ENCODE peak calls at places on chromosomes 1 and 21, in nine cellular contexts. One of them, this sample, is unnamed.
A peak's percentile ranks its signal among the peaks of the same experiment; 100 is the strongest.

GRCh38 chr1:209885403-209886218 is 52.4 kb upstream of the SYT14 start:
- DNase-seq in neural progenitor cell: no peak
- DNase-seq in tibial nerve: no peak
- DNase-seq in BE2C: no peak
- DNase-seq in OCI-LY7: no peak
- DNase-seq in body of pancreas: no peak
- DNase-seq in esophagus squamous epithelium: no peak
- DNase-seq in ovary: no peak
- DNase-seq in CD8-positive, alpha-beta T cell: no peak
- DNase-seq in this sample: no peak

GRCh38 chr21:18646114-18646513 is 242.5 kb upstream of the TMPRSS15 start:
- DNase-seq in neural progenitor cell: no peak
- DNase-seq in tibial nerve: no peak
- DNase-seq in BE2C: no peak
- DNase-seq in OCI-LY7: no peak
- DNase-seq in body of pancreas: no peak
- DNase-seq in esophagus squamous epithelium: no peak
- DNase-seq in ovary: no peak
- DNase-seq in CD8-positive, alpha-beta T cell: no peak
- DNase-seq in this sample: no peak

GRCh38 chr1:201810466-201811216 is 18.3 kb upstream of the IPO9 start:
- DNase-seq in neural progenitor cell: no peak
- DNase-seq in tibial nerve: no peak
- DNase-seq in BE2C: no peak
- DNase-seq in OCI-LY7: no peak
- DNase-seq in body of pancreas: no peak
- DNase-seq in esophagus squamous epithelium: no peak
- DNase-seq in ovary: no peak
- DNase-seq in CD8-positive, alpha-beta T cell: no peak
- DNase-seq in this sample: no peak

GRCh38 chr1:12188657-12189327 is 22.0 kb downstream of the TNFRSF1B start:
- DNase-seq in neural progenitor cell: no peak
- DNase-seq in tibial nerve: no peak
- DNase-seq in BE2C: no peak
- DNase-seq in OCI-LY7: no peak
- DNase-seq in body of pancreas: no peak
- DNase-seq in esophagus squamous epithelium: no peak
- DNase-seq in ovary: no peak
- DNase-seq in CD8-positive, alpha-beta T cell: no peak
- DNase-seq in this sample: no peak

GRCh38 chr1:224554620-224555259 is 61.4 kb upstream of the CNIH3 start:
- DNase-seq in neural progenitor cell: no peak
- DNase-seq in tibial nerve: no peak
- DNase-seq in BE2C: no peak
- DNase-seq in OCI-LY7: no peak
- DNase-seq in body of pancreas: no peak
- DNase-seq in esophagus squamous epithelium: no peak
- DNase-seq in ovary: no peak
- DNase-seq in CD8-positive, alpha-beta T cell: no peak
- DNase-seq in this sample: no peak

GRCh38 chr1:204348722-204349121 is 11.0 kb downstream of the PLEKHA6 start:
- DNase-seq in neural progenitor cell: peak; percentile 60
- DNase-seq in tibial nerve: no peak
- DNase-seq in BE2C: peak; percentile 83
- DNase-seq in OCI-LY7: no peak
- DNase-seq in body of pancreas: no peak
- DNase-seq in esophagus squamous epithelium: no peak
- DNase-seq in ovary: peak; percentile 86
- DNase-seq in CD8-positive, alpha-beta T cell: no peak
- DNase-seq in this sample: peak; percentile 90

GRCh38 chr1:41626146-41626545 is 141.7 kb upstream of the EDN2 start:
- DNase-seq in neural progenitor cell: no peak
- DNase-seq in tibial nerve: no peak
- DNase-seq in BE2C: no peak
- DNase-seq in OCI-LY7: no peak
- DNase-seq in body of pancreas: peak; percentile 31
- DNase-seq in esophagus squamous epithelium: no peak
- DNase-seq in ovary: no peak
- DNase-seq in CD8-positive, alpha-beta T cell: no peak
- DNase-seq in this sample: no peak

GRCh38 chr1:55311057-55311631 is 96.0 kb upstream of the USP24 start:
- DNase-seq in neural progenitor cell: no peak
- DNase-seq in tibial nerve: no peak
- DNase-seq in BE2C: no peak
- DNase-seq in OCI-LY7: no peak
- DNase-seq in body of pancreas: no peak
- DNase-seq in esophagus squamous epithelium: no peak
- DNase-seq in ovary: no peak
- DNase-seq in CD8-positive, alpha-beta T cell: no peak
- DNase-seq in this sample: no peak

GRCh38 chr1:241432241-241432640 is 75.2 kb upstream of the RGS7 start:
- DNase-seq in neural progenitor cell: no peak
- DNase-seq in tibial nerve: no peak
- DNase-seq in BE2C: no peak
- DNase-seq in OCI-LY7: no peak
- DNase-seq in body of pancreas: no peak
- DNase-seq in esophagus squamous epithelium: no peak
- DNase-seq in ovary: no peak
- DNase-seq in CD8-positive, alpha-beta T cell: no peak
- DNase-seq in this sample: no peak

GRCh38 chr1:109199710-109200109 is 14.0 kb upstream of the SARS1 start:
- DNase-seq in neural progenitor cell: no peak
- DNase-seq in tibial nerve: no peak
- DNase-seq in BE2C: no peak
- DNase-seq in OCI-LY7: no peak
- DNase-seq in body of pancreas: peak; percentile 7
- DNase-seq in esophagus squamous epithelium: no peak
- DNase-seq in ovary: no peak
- DNase-seq in CD8-positive, alpha-beta T cell: no peak
- DNase-seq in this sample: no peak

GRCh38 chr1:100791586-100791985 is 72.0 kb downstream of the VCAM1 start:
- DNase-seq in neural progenitor cell: no peak
- DNase-seq in tibial nerve: no peak
- DNase-seq in BE2C: no peak
- DNase-seq in OCI-LY7: no peak
- DNase-seq in body of pancreas: no peak
- DNase-seq in esophagus squamous epithelium: no peak
- DNase-seq in ovary: no peak
- DNase-seq in CD8-positive, alpha-beta T cell: no peak
- DNase-seq in this sample: no peak

GRCh38 chr21:19048088-19048672 is 644.6 kb upstream of the TMPRSS15 start:
- DNase-seq in neural progenitor cell: no peak
- DNase-seq in tibial nerve: no peak
- DNase-seq in BE2C: no peak
- DNase-seq in OCI-LY7: no peak
- DNase-seq in body of pancreas: no peak
- DNase-seq in esophagus squamous epithelium: no peak
- DNase-seq in ovary: no peak
- DNase-seq in CD8-positive, alpha-beta T cell: no peak
- DNase-seq in this sample: no peak

GRCh38 chr1:67814121-67814772 is 19.0 kb downstream of the GNG12 start:
- DNase-seq in neural progenitor cell: no peak
- DNase-seq in tibial nerve: no peak
- DNase-seq in BE2C: no peak
- DNase-seq in OCI-LY7: no peak
- DNase-seq in body of pancreas: no peak
- DNase-seq in esophagus squamous epithelium: no peak
- DNase-seq in ovary: no peak
- DNase-seq in CD8-positive, alpha-beta T cell: no peak
- DNase-seq in this sample: no peak

GRCh38 chr1:223308141-223308540 is 55.8 kb downstream of the SUSD4 start:
- DNase-seq in neural progenitor cell: no peak
- DNase-seq in tibial nerve: no peak
- DNase-seq in BE2C: no peak
- DNase-seq in OCI-LY7: no peak
- DNase-seq in body of pancreas: no peak
- DNase-seq in esophagus squamous epithelium: no peak
- DNase-seq in ovary: no peak
- DNase-seq in CD8-positive, alpha-beta T cell: no peak
- DNase-seq in this sample: no peak

GRCh38 chr1:36703526-36704208 is 221.0 kb upstream of the CSF3R start:
- DNase-seq in neural progenitor cell: peak; percentile 90
- DNase-seq in tibial nerve: peak; percentile 31
- DNase-seq in BE2C: peak; percentile 83
- DNase-seq in OCI-LY7: peak; percentile 85
- DNase-seq in body of pancreas: peak; percentile 78
- DNase-seq in esophagus squamous epithelium: no peak
- DNase-seq in ovary: peak; percentile 53
- DNase-seq in CD8-positive, alpha-beta T cell: peak; percentile 46
- DNase-seq in this sample: no peak

GRCh38 chr1:24861821-24862727 is 68.0 kb downstream of the RUNX3 start:
- DNase-seq in neural progenitor cell: peak; percentile 13
- DNase-seq in tibial nerve: no peak
- DNase-seq in BE2C: no peak
- DNase-seq in OCI-LY7: peak; percentile 23
- DNase-seq in body of pancreas: no peak
- DNase-seq in esophagus squamous epithelium: no peak
- DNase-seq in ovary: no peak
- DNase-seq in CD8-positive, alpha-beta T cell: no peak
- DNase-seq in this sample: no peak

GRCh38 chr21:35150562-35151226 is 101.6 kb upstream of the RUNX1 start:
- DNase-seq in neural progenitor cell: no peak
- DNase-seq in tibial nerve: no peak
- DNase-seq in BE2C: no peak
- DNase-seq in OCI-LY7: no peak
- DNase-seq in body of pancreas: no peak
- DNase-seq in esophagus squamous epithelium: no peak
- DNase-seq in ovary: no peak
- DNase-seq in CD8-positive, alpha-beta T cell: no peak
- DNase-seq in this sample: no peak

GRCh38 chr1:151888972-151889570 is 20.2 kb downstream of the THEM4 start:
- DNase-seq in neural progenitor cell: peak; percentile 7
- DNase-seq in tibial nerve: no peak
- DNase-seq in BE2C: no peak
- DNase-seq in OCI-LY7: peak; percentile 44
- DNase-seq in body of pancreas: no peak
- DNase-seq in esophagus squamous epithelium: no peak
- DNase-seq in ovary: no peak
- DNase-seq in CD8-positive, alpha-beta T cell: no peak
- DNase-seq in this sample: no peak

GRCh38 chr21:44804762-44805161 is 3.1 kb upstream of the UBE2G2 start:
- DNase-seq in neural progenitor cell: no peak
- DNase-seq in tibial nerve: no peak
- DNase-seq in BE2C: peak; percentile 69
- DNase-seq in OCI-LY7: no peak
- DNase-seq in body of pancreas: no peak
- DNase-seq in esophagus squamous epithelium: no peak
- DNase-seq in ovary: no peak
- DNase-seq in CD8-positive, alpha-beta T cell: no peak
- DNase-seq in this sample: no peak

GRCh38 chr1:41282679-41283317 is 40.7 kb upstream of the SCMH1 start:
- DNase-seq in neural progenitor cell: peak; percentile 74
- DNase-seq in tibial nerve: no peak
- DNase-seq in BE2C: peak; percentile 50
- DNase-seq in OCI-LY7: peak; percentile 19
- DNase-seq in body of pancreas: peak; percentile 46
- DNase-seq in esophagus squamous epithelium: no peak
- DNase-seq in ovary: peak; percentile 63
- DNase-seq in CD8-positive, alpha-beta T cell: peak; percentile 22
- DNase-seq in this sample: no peak

GRCh38 chr1:47659141-47659540 is 221.3 kb downstream of the FOXD2 start:
- DNase-seq in neural progenitor cell: peak; percentile 79
- DNase-seq in tibial nerve: no peak
- DNase-seq in BE2C: no peak
- DNase-seq in OCI-LY7: no peak
- DNase-seq in body of pancreas: no peak
- DNase-seq in esophagus squamous epithelium: no peak
- DNase-seq in ovary: no peak
- DNase-seq in CD8-positive, alpha-beta T cell: no peak
- DNase-seq in this sample: no peak

GRCh38 chr1:228211091-228211870 is 3.4 kb downstream of the OBSCN start:
- DNase-seq in neural progenitor cell: no peak
- DNase-seq in tibial nerve: no peak
- DNase-seq in BE2C: no peak
- DNase-seq in OCI-LY7: no peak
- DNase-seq in body of pancreas: no peak
- DNase-seq in esophagus squamous epithelium: no peak
- DNase-seq in ovary: no peak
- DNase-seq in CD8-positive, alpha-beta T cell: no peak
- DNase-seq in this sample: peak; percentile 58

GRCh38 chr1:10772711-10773110 is 23.7 kb downstream of the CASZ1 start:
- DNase-seq in neural progenitor cell: no peak
- DNase-seq in tibial nerve: no peak
- DNase-seq in BE2C: no peak
- DNase-seq in OCI-LY7: no peak
- DNase-seq in body of pancreas: no peak
- DNase-seq in esophagus squamous epithelium: no peak
- DNase-seq in ovary: no peak
- DNase-seq in CD8-positive, alpha-beta T cell: no peak
- DNase-seq in this sample: no peak
- H3K4me1 ChIP-seq in neural progenitor cell: peaks cover 18% of the 10 kb centered on the region
- H3K4me1 ChIP-seq in tibial nerve: no peaks in the 10 kb centered on the region
- H3K4me1 ChIP-seq in BE2C: no peaks in the 10 kb centered on the region
- H3K4me1 ChIP-seq in OCI-LY7: no peaks in the 10 kb centered on the region
- H3K4me1 ChIP-seq in body of pancreas: peaks cover 13% of the 10 kb centered on the region
- H3K4me1 ChIP-seq in esophagus squamous epithelium: peaks cover 51% of the 10 kb centered on the region
- H3K4me1 ChIP-seq in ovary: no peaks in the 10 kb centered on the region
- H3K4me1 ChIP-seq in CD8-positive, alpha-beta T cell: no peaks in the 10 kb centered on the region
- H3K4me1 ChIP-seq in this sample: no peaks in the 10 kb centered on the region

GRCh38 chr1:8962812-8963669 is 17.4 kb downstream of the CA6 start:
- DNase-seq in neural progenitor cell: peak; percentile 76
- DNase-seq in tibial nerve: no peak
- DNase-seq in BE2C: peak; percentile 20
- DNase-seq in OCI-LY7: peak; percentile 85
- DNase-seq in body of pancreas: peak; percentile 18
- DNase-seq in esophagus squamous epithelium: no peak
- DNase-seq in ovary: no peak
- DNase-seq in CD8-positive, alpha-beta T cell: peak; percentile 55
- DNase-seq in this sample: peak; percentile 62
- TF ChIP-seq CTCF in neural progenitor cell: peak; percentile 60
- TF ChIP-seq CTCF in tibial nerve: peak; percentile 19
- TF ChIP-seq CTCF in BE2C: peak; percentile 38
- TF ChIP-seq CTCF in OCI-LY7: peak; percentile 85
- TF ChIP-seq CTCF in body of pancreas: peak; percentile 28
- TF ChIP-seq CTCF in esophagus squamous epithelium: no peak
- TF ChIP-seq CTCF in ovary: no peak
- TF ChIP-seq CTCF in CD8-positive, alpha-beta T cell: peak; percentile 31
- TF ChIP-seq CTCF in this sample: peak; percentile 19

DNA sequence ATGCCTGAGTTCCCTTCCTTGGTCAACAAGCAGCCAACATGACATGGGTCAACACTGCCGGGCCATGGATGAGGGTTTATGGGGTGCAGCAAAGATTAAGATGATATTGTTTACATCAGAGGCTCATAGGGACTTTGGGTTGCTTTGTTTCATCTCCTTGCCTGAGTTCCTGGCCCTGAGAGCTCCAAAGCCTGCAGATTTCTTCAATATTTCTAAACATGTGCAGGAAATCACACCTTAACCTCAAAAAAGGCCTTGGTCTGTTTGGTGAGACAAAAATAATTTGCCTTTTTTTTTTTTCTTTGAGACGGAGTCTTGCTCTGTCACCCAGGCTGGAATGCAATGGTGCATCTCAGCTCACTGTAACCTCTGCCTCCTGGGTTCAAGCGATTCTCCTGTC is 876 bp downstream of the SLAMF8 start:
- DNase-seq in neural progenitor cell: no peak
- DNase-seq in tibial nerve: no peak
- DNase-seq in BE2C: no peak
- DNase-seq in OCI-LY7: no peak
- DNase-seq in body of pancreas: no peak
- DNase-seq in esophagus squamous epithelium: no peak
- DNase-seq in ovary: no peak
- DNase-seq in CD8-positive, alpha-beta T cell: no peak
- DNase-seq in this sample: no peak
- H3K4me1 ChIP-seq in neural progenitor cell: peaks cover 28% of the 10 kb centered on the region
- H3K4me1 ChIP-seq in tibial nerve: no peaks in the 10 kb centered on the region
- H3K4me1 ChIP-seq in BE2C: no peaks in the 10 kb centered on the region
- H3K4me1 ChIP-seq in OCI-LY7: no peaks in the 10 kb centered on the region
- H3K4me1 ChIP-seq in body of pancreas: no peaks in the 10 kb centered on the region
- H3K4me1 ChIP-seq in esophagus squamous epithelium: peaks cover 6% of the 10 kb centered on the region
- H3K4me1 ChIP-seq in ovary: peaks cover 2% of the 10 kb centered on the region
- H3K4me1 ChIP-seq in CD8-positive, alpha-beta T cell: peaks cover 55% of the 10 kb centered on the region
- H3K4me1 ChIP-seq in this sample: peaks cover 19% of the 10 kb centered on the region

GRCh38 chr1:238710697-238711096 is 675.7 kb upstream of the CHRM3 start:
- DNase-seq in neural progenitor cell: peak; percentile 25
- DNase-seq in tibial nerve: no peak
- DNase-seq in BE2C: no peak
- DNase-seq in OCI-LY7: no peak
- DNase-seq in body of pancreas: no peak
- DNase-seq in esophagus squamous epithelium: no peak
- DNase-seq in ovary: no peak
- DNase-seq in CD8-positive, alpha-beta T cell: no peak
- DNase-seq in this sample: no peak
- TF ChIP-seq CTCF in neural progenitor cell: peak; percentile 44
- TF ChIP-seq CTCF in tibial nerve: no peak
- TF ChIP-seq CTCF in BE2C: peak; percentile 21
- TF ChIP-seq CTCF in OCI-LY7: no peak
- TF ChIP-seq CTCF in body of pancreas: no peak
- TF ChIP-seq CTCF in esophagus squamous epithelium: no peak
- TF ChIP-seq CTCF in ovary: no peak
- TF ChIP-seq CTCF in CD8-positive, alpha-beta T cell: no peak
- TF ChIP-seq CTCF in this sample: no peak